ENCODE peak calls at places on chromosomes 4 and X, in four cellular contexts. Y, T, P and M are unnamed samples.

GRCh38 chrX:112738347-112739033 is 58.8 kb upstream of the LHFPL1 start:
- DNase-seq in T (peak), Y (no peak), P (no peak), M (no peak)

GRCh38 chr4:8871417-8872401 is at the start of gene HMX1:
- DNase-seq in P (no peak), T (no peak), Y (no peak), M (no peak)

GRCh38 chr4:97216031-97216430 is 927.2 kb downstream of the STPG2 start:
- DNase-seq in Y (no peak), T (no peak), P (no peak), M (no peak)

GRCh38 chr4:24770111-24770584 is 25.2 kb upstream of the SOD3 start:
- DNase-seq in Y (no peak), P (no peak), T (peak), M (peak)

GRCh38 chr4:74014332-74014731 is 15.9 kb upstream of the CXCL5 start:
- DNase-seq in P (no peak), T (peak), Y (no peak), M (peak)

GRCh38 chr4:150217192-150217591 is 138.9 kb downstream of the DCLK2 start:
- DNase-seq in Y (no peak), P (no peak), T (peak), M (peak)

GRCh38 chrX:1582686-1583437 is 8.5 kb upstream of the AKAP17A start:
- DNase-seq in T (no peak), Y (no peak), P (no peak), M (peak)

GRCh38 chr4:165834116-165834515 is 38.9 kb upstream of the TLL1 start:
- DNase-seq in P (no peak), Y (no peak), T (no peak), M (no peak)

GRCh38 chrX:154531626-154532025 is 15.0 kb downstream of the G6PD start:
- DNase-seq in P (no peak), T (peak), Y (no peak), M (peak)

GRCh38 chrX:2391869-2392606 is 108.7 kb downstream of the DHRSX start:
- DNase-seq in Y (no peak), P (no peak), T (peak), M (peak)

GRCh38 chr4:38145033-38145673 is 185.0 kb downstream of the PTTG2 start:
- DNase-seq in P (no peak), Y (no peak), T (no peak), M (no peak)

GRCh38 chr4:184473515-184474260 is 662 bp downstream of the IRF2 start:
- DNase-seq in P (peak), T (peak), Y (peak), M (peak)

GRCh38 chr4:1367936-1368289 is 20.9 kb downstream of the UVSSA start:
- DNase-seq in T (no peak), Y (no peak), P (no peak), M (no peak)

GRCh38 chrX:112642349-112642748 is 37.4 kb downstream of the LHFPL1 start:
- DNase-seq in P (no peak), T (peak), Y (no peak), M (peak)

GRCh38 chr4:139493176-139493575 is 39.3 kb downstream of the RAB33B start:
- DNase-seq in T (no peak), P (no peak), Y (no peak), M (no peak)

GRCh38 chrX:97685753-97686152 is 802.0 kb downstream of the RPA4 start:
- DNase-seq in Y (no peak), T (peak), P (no peak), M (peak)

GRCh38 chr4:186554485-186554884 is 882 bp downstream of the MTNR1A start:
- DNase-seq in P (no peak), T (no peak), Y (peak), M (peak)
- H3K4me3 ChIP-seq in P (no peak), T (no peak), Y (no peak), M (peak)

GRCh38 chr4:177671387-177671786 is 229.2 kb upstream of the AGA start:
- DNase-seq in P (no peak), Y (no peak), T (no peak), M (no peak)

GRCh38 chr4:177671845-177672244 is 229.6 kb upstream of the AGA start:
- DNase-seq in Y (no peak), P (no peak), T (no peak), M (no peak)

DNA sequence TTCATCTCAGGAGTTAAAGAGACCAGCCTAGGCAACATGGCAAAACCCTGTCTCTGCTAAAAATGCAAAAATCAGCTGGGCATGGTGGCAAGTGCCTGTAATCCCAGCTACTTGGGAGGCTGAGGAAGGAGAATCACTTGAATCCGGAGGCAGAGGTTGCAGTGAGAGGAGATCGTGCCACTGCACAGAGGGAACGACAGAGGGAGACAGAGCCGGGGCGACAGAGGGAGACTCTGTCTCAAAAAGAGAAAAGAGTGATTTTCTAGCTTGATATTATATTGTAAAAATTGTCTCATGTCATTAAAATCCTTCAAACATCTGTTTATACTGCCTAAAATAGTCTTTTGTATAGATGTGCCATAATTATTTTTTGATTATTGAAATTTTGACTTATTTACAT is 225.4 kb upstream of the AGA start:
- DNase-seq in Y (no peak), P (no peak), T (no peak), M (no peak)
- TF ChIP-seq CTCF in Y (no peak), P (peak), T (no peak), M (no peak)

DNA sequence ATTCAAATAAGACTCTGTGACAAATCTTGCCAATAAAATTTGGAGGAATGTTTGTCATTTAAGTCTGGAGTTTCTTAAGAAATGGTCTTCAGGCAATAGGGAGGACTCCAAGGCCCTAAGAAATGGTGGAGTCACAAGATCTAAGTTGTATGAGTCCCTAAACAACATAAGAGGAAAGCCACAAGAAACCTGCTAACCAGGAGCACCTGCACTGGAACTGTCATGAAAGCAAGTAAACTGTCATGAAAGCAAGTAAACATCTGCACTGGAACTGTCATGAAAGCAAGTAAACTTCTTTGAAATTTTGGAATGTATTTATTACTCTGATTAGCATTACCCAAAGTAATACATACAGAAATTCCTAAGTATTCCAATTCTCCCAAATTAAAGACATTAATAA is 3.5 kb downstream of the CNOT6L start:
- DNase-seq in Y (no peak), T (no peak), P (no peak), M (no peak)
- H3K4me3 ChIP-seq in Y (no peak), T (no peak), P (no peak), M (no peak)

GRCh38 chr4:58313444-58313843 is 1203.3 kb upstream of the IGFBP7 start:
- DNase-seq in P (no peak), Y (no peak), T (no peak), M (no peak)
- TF ChIP-seq CTCF in P (no peak), Y (no peak), T (no peak), M (no peak)

DNA sequence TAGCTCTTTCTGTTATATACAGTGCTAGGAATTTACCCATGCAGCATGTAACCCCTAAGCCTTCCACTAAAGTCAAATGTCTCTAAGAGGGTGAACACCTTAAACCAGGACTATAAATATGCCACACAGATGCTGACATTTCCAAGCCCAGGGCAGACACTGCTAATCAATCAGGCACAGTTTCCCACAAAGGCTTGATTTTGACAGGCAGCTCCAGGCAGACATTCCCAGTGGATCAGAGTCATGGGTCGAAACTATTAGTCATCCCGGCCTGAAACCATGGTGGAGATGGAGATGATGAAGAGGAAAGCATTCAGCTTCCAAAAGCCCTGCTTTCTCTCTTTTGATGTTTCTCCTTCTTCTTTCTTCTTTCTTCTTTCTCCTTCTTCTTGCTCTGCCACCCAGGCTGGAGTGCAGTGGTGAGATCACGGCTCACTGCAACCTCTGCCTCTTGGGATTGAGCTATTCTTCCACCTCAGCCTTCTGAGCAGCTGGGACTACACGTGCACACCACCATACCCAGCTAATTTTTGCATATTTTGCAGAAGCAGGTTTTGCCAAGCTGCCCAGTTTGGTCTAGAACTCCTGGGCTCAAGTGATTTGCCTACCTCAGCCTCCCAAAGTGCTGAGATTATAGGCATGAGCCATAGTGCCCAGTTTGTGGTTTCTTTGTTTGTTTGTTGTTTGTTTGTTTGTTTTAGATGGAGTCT is 21.0 kb upstream of the SORCS2 start:
- DNase-seq in P (no peak), T (no peak), Y (peak), M (no peak)
- H3K4me3 ChIP-seq in P (no peak), T (no peak), Y (no peak), M (no peak)